ENCODE peak calls at places on chromosomes 4 and X, in five cellular contexts. U is foreskin keratinocyte, L is lung, R is IMR-90, J is stomach. D is an unnamed sample. For H3K4me1, the result is how much of the 10 kb centered on the place peaks cover.

GRCh38 chrX:19953145-19953544 is 37.7 kb downstream of the BCLAF3 start:
- DNase-seq in L (no peak), U (no peak), R (no peak), J (no peak), D (no peak)

GRCh38 chr4:140150636-140150885 is 3.4 kb downstream of the MAML3 start:
- DNase-seq in L (peak), J (peak), R (no peak), U (peak), D (peak)

GRCh38 chr4:150911326-150911725 is 103.8 kb downstream of the LRBA start:
- DNase-seq in U (no peak), J (no peak), R (no peak), L (no peak), D (no peak)

GRCh38 chrX:148223361-148223760 is 242.2 kb downstream of the FMR1NB start:
- DNase-seq in U (no peak), R (no peak), J (no peak), L (no peak), D (no peak)

GRCh38 chr4:55386073-55386472 is 9.7 kb upstream of the TMEM165 start:
- DNase-seq in R (peak), L (no peak), U (peak), J (no peak), D (no peak)

GRCh38 chr4:5383191-5383980 is 325.0 kb downstream of the EVC2 start:
- DNase-seq in R (peak), U (no peak), J (no peak), L (no peak), D (no peak)

GRCh38 chrX:55253528-55253927 is 11.2 kb downstream of the PAGE3 start:
- DNase-seq in U (no peak), L (no peak), J (no peak), R (no peak), D (no peak)

GRCh38 chr4:102684605-102685052 is 76.1 kb downstream of the MANBA start:
- DNase-seq in U (peak), L (no peak), J (no peak), R (peak), D (no peak)

GRCh38 chr4:2861631-2862436 is 18.2 kb downstream of the ADD1 start:
- DNase-seq in U (no peak), R (no peak), J (no peak), L (no peak), D (no peak)

GRCh38 chr4:8708401-8709021 is 115.9 kb downstream of the CPZ start:
- DNase-seq in J (no peak), U (no peak), R (no peak), L (no peak), D (no peak)

GRCh38 chr4:21002976-21003375 is 302.7 kb downstream of the PACRGL start:
- DNase-seq in J (no peak), L (no peak), R (no peak), U (no peak), D (no peak)

GRCh38 chrX:95056901-95057300 is 1382.9 kb downstream of the FAM133A start:
- DNase-seq in L (no peak), R (peak), U (no peak), J (no peak), D (no peak)

GRCh38 chr4:140790765-140791164 is 34.6 kb upstream of the TBC1D9 start:
- DNase-seq in J (no peak), R (peak), U (peak), L (no peak), D (peak)

GRCh38 chr4:8830056-8830455 is 41.6 kb downstream of the HMX1 start:
- DNase-seq in J (peak), R (no peak), L (no peak), U (no peak), D (no peak)

GRCh38 chr4:90597927-90598326 is 470.7 kb downstream of the CCSER1 start:
- DNase-seq in L (no peak), J (no peak), U (no peak), R (no peak), D (no peak)

GRCh38 chr4:37864786-37865185 is 26.1 kb upstream of the TBC1D1 start:
- DNase-seq in L (no peak), U (no peak), R (no peak), J (no peak), D (no peak)

GRCh38 chr4:110609044-110609750 is 13.7 kb downstream of the PITX2 start:
- DNase-seq in U (peak), J (no peak), R (no peak), L (no peak), D (no peak)

GRCh38 chrX:72021975-72022374 is 109.7 kb downstream of the RTL5 start:
- DNase-seq in J (no peak), L (peak), U (no peak), R (no peak), D (no peak)

GRCh38 chr4:8540586-8540985 is 39.6 kb upstream of the GPR78 start:
- DNase-seq in L (no peak), J (no peak), U (no peak), R (no peak), D (no peak)

GRCh38 chr4:121449416-121449815 is 68.6 kb upstream of the QRFPR start:
- DNase-seq in L (no peak), J (no peak), U (no peak), R (no peak), D (no peak)

GRCh38 chrX:17081969-17082368 is 135.5 kb downstream of the REPS2 start:
- DNase-seq in J (no peak), U (no peak), L (no peak), R (no peak), D (no peak)

GRCh38 chr4:1971456-1972200 is 37.1 kb downstream of the NELFA start:
- DNase-seq in U (no peak), J (no peak), L (no peak), R (no peak), D (no peak)

GRCh38 chrX:68666580-68666979 is 19.1 kb downstream of the STARD8 start:
- DNase-seq in L (no peak), U (no peak), R (no peak), J (no peak), D (no peak)

GRCh38 chr4:75432683-75433082 is 81.5 kb downstream of the RCHY1 start:
- DNase-seq in R (peak), U (peak), L (no peak), J (no peak), D (no peak)

GRCh38 chr4:111631157-111631999 is 513.9 kb upstream of the FAM241A start:
- DNase-seq in U (peak), R (peak), L (no peak), J (no peak), D (no peak)

GRCh38 chr4:41460641-41461040 is 77.3 kb upstream of the LIMCH1 start:
- DNase-seq in R (no peak), L (no peak), J (no peak), U (no peak), D (no peak)

GRCh38 chr4:139685180-139685579 is 19.6 kb downstream of the MGST2 start:
- DNase-seq in R (no peak), J (no peak), L (no peak), U (no peak), D (no peak)

GRCh38 chr4:128159967-128160366 is 98.9 kb downstream of the LARP1B start:
- DNase-seq in U (peak), R (peak), L (no peak), J (no peak), D (no peak)

GRCh38 chrX:23387826-23388225 is 53.2 kb downstream of the PTCHD1 start:
- DNase-seq in U (no peak), R (no peak), L (no peak), J (no peak), D (no peak)

GRCh38 chr4:78907638-78908037 is 31.6 kb downstream of the PAQR3 start:
- DNase-seq in J (no peak), L (no peak), U (no peak), R (no peak), D (no peak)

GRCh38 chrX:22365460-22365859 is 92.7 kb downstream of the CBLL2 start:
- DNase-seq in U (peak), R (peak), L (no peak), J (no peak), D (no peak)

DNA sequence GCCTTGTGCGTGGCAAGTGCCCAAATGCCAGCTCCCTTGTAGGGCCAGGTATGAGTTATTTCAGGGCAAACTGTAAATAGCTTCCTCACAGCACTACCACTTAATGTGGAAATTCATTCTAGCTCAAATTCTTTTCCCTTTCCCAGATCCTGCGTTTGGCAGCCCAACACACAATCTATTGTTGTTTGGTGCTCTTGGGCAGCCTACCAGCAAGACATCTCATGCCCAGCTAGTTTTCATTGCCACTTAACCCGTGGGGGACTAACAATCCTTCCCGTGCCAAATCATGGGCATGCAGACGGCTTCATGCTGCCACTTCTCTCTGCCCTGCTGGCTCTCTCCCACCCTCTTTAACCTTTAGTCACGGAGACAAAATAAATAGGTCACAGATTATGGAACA is 454.2 kb downstream of the GRIA2 start:
- DNase-seq in L (no peak), J (no peak), U (no peak), R (no peak), D (no peak)
- H3K4me1 ChIP-seq in L (under half), J (under half), U (under half), R (under half), D (under half)

GRCh38 chr4:170015285-170015684 is 10.9 kb downstream of the MFAP3L start:
- DNase-seq in J (no peak), R (no peak), U (no peak), L (no peak), D (no peak)

GRCh38 chr4:170014359-170015008 is 11.7 kb downstream of the MFAP3L start:
- DNase-seq in R (no peak), J (no peak), L (no peak), U (no peak), D (no peak)

GRCh38 chr4:170009291-170009690 is 16.9 kb downstream of the MFAP3L start:
- DNase-seq in R (no peak), U (no peak), J (no peak), L (no peak), D (no peak)

GRCh38 chr4:170011921-170012628 is 14.1 kb downstream of the MFAP3L start:
- DNase-seq in J (no peak), L (no peak), R (no peak), U (no peak), D (no peak)

GRCh38 chr4:170012629-170012958 is 13.6 kb downstream of the MFAP3L start:
- DNase-seq in R (no peak), J (no peak), U (no peak), L (no peak), D (no peak)
- H3K27ac ChIP-seq in R (no peak), J (no peak), U (no peak), L (no peak), D (no peak)

GRCh38 chrX:10254746-10255145 is 98.0 kb downstream of the CLCN4 start:
- DNase-seq in L (no peak), U (peak), J (no peak), R (no peak), D (no peak)
- TF ChIP-seq CTCF in L (no peak), U (peak), J (no peak), R (peak), D (no peak)

DNA sequence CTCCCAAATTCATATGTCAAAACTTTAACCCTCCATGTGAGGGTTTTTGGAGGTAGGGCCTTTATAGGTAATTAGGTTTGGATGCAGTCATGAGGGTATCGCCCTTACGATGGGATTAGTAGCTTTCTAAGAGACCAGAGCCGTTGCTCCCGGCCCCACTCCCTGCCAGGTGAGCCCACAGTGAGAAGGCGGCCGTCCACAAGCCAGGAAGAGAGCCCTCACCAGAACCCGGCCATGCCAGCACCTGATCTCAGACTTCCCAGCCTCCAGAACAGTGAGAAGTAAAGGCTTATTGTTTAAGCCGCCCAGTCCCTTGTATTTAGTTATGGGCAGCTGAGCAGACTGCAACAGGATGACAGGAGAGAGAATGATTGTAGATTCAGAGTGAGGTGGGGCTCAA is 40.8 kb downstream of the DCTD start:
- DNase-seq in U (no peak), R (no peak), L (no peak), J (no peak), D (no peak)
- H3K4me1 ChIP-seq in U (under half), R (under half), L (under half), J (under half), D (under half)

GRCh38 chr4:85762204-85762884 is 287.4 kb downstream of the ARHGAP24 start:
- DNase-seq in L (no peak), J (peak), U (peak), R (peak), D (no peak)
- H3K27ac ChIP-seq in L (peak), J (peak), U (no peak), R (peak), D (peak)

DNA sequence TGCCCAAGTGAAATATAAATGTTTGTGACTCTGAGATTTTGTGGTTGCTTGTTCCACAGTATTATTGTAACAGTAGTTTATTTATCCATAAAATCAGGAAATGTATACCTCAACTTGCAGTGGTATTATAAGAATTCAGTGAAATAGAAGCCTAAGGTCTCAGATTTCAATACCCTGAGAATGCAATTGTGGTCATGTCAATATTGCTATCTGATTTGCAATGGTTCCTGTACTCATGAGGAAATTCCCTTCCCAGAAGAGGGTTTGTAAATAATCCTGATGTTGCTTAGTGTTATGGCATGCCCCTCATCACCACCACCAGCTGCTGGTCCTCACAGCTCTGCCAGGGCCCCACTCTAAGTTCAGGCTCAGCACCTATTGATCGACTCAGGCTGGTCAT is 67.8 kb downstream of the SLC34A2 start:
- DNase-seq in R (peak), U (no peak), J (peak), L (no peak), D (no peak)
- TF ChIP-seq CTCF in R (no peak), U (no peak), J (no peak), L (no peak), D (no peak)

GRCh38 chrX:119682019-119682989 is 10.7 kb downstream of the SEPTIN6 start:
- DNase-seq in J (no peak), R (no peak), L (no peak), U (no peak), D (no peak)
- H3K4me1 ChIP-seq in J (under half), R (under half), L (under half), U (under half), D (under half)

GRCh38 chrX:153922286-153922573 is 3.8 kb downstream of the ARHGAP4 start:
- DNase-seq in R (no peak), L (no peak), U (no peak), J (no peak), D (no peak)
- H3K27ac ChIP-seq in R (no peak), L (no peak), U (no peak), J (no peak), D (no peak)